ENCODE peak calls at places on chromosomes 7 and 10, in four cellular contexts. I, C, X and T are unnamed samples.
A peak's percentile ranks its signal among the peaks of the same experiment; 100 is the strongest.

GRCh38 chr10:9635691-9636090 is 1382.0 kb upstream of the CELF2 start:
- DNase-seq in X (no peak), C (no peak), I (no peak), T (no peak)

GRCh38 chr10:47025540-47026300 is 114.5 kb downstream of the PTPN20 start:
- DNase-seq in I (no peak), X (no peak), C (no peak), T (peak; percentile 45)

GRCh38 chr10:19003341-19003740 is 45.3 kb upstream of the MALRD1 start:
- DNase-seq in X (no peak), I (no peak), C (no peak), T (no peak)

GRCh38 chr10:131180941-131181855 is 130.3 kb downstream of the TCERG1L start:
- DNase-seq in X (no peak), C (no peak), I (no peak), T (no peak)

GRCh38 chr7:132072165-132072564 is 504.1 kb downstream of the PLXNA4 start:
- DNase-seq in X (no peak), I (no peak), C (no peak), T (no peak)

GRCh38 chr7:95684037-95684436 is 87.7 kb upstream of the PDK4 start:
- DNase-seq in C (no peak), I (no peak), X (no peak), T (no peak)

GRCh38 chr10:99234739-99235468 is 748 bp downstream of the HPSE2 start:
- DNase-seq in X (no peak), C (peak; percentile 7), I (no peak), T (no peak)

GRCh38 chr7:89477991-89478390 is 676.3 kb upstream of the STEAP1 start:
- DNase-seq in C (no peak), I (no peak), X (no peak), T (no peak)

GRCh38 chr10:5977471-5978370 is at the start of gene IL15RA:
- DNase-seq in C (peak; percentile 87), I (no peak), X (peak; percentile 73), T (peak; percentile 88)

GRCh38 chr7:106660862-106661720 is at the start of gene CCDC71L:
- DNase-seq in X (peak; percentile 80), I (peak; percentile 84), C (peak; percentile 96), T (peak; percentile 94)

GRCh38 chr10:108783897-108784296 is 1139.4 kb downstream of the XPNPEP1 start:
- DNase-seq in X (no peak), I (no peak), C (peak; percentile 32), T (no peak)

GRCh38 chr10:124654686-124655085 is 89.5 kb downstream of the FAM53B start:
- DNase-seq in X (no peak), I (no peak), C (no peak), T (no peak)

GRCh38 chr7:30690011-30690410 is 7.8 kb upstream of the CRHR2 start:
- DNase-seq in C (no peak), I (no peak), X (no peak), T (no peak)

GRCh38 chr7:24824896-24825295 is 67.6 kb upstream of the GSDME start:
- DNase-seq in I (no peak), X (no peak), C (no peak), T (no peak)

GRCh38 chr7:13987395-13987794 is 2.1 kb downstream of the ETV1 start:
- DNase-seq in I (no peak), X (no peak), C (no peak), T (no peak)

GRCh38 chr10:24707445-24707844 is 16.2 kb downstream of the ARHGAP21 start:
- DNase-seq in C (no peak), I (no peak), X (no peak), T (no peak)

GRCh38 chr7:109616551-109617069 is 1046.9 kb downstream of the DNAJB9 start:
- DNase-seq in X (no peak), I (no peak), C (no peak), T (no peak)

GRCh38 chr10:43230909-43231522 is 35.8 kb downstream of the RASGEF1A start:
- DNase-seq in C (no peak), X (no peak), I (no peak), T (no peak)

GRCh38 chr10:101193210-101193609 is 36.1 kb downstream of the LBX1 start:
- DNase-seq in X (no peak), I (no peak), C (no peak), T (no peak)

GRCh38 chr10:100368721-100369120 is 21.7 kb downstream of the SCD start:
- DNase-seq in I (no peak), C (no peak), X (no peak), T (no peak)

GRCh38 chr10:69901623-69902505 is 100.2 kb downstream of the COL13A1 start:
- DNase-seq in X (no peak), C (peak; percentile 66), I (no peak), T (no peak)

GRCh38 chr10:132587175-132587574 is 49.6 kb downstream of the INPP5A start:
- DNase-seq in X (no peak), I (no peak), C (no peak), T (no peak)

GRCh38 chr10:78433722-78434535 is 400.3 kb downstream of the RPS24 start:
- DNase-seq in X (no peak), I (no peak), C (no peak), T (no peak)

GRCh38 chr7:120023494-120024167 is 249.3 kb upstream of the KCND2 start:
- DNase-seq in C (no peak), I (no peak), X (no peak), T (no peak)

GRCh38 chr7:152760384-152761115 is 998 bp downstream of the ACTR3B start:
- DNase-seq in I (no peak), C (no peak), X (no peak), T (no peak)

GRCh38 chr10:104429834-104430233 is 76.2 kb downstream of the CFAP58 start:
- DNase-seq in I (no peak), X (no peak), C (no peak), T (no peak)

GRCh38 chr7:29328811-29329210 is 134.2 kb downstream of the CHN2 start:
- DNase-seq in X (no peak), C (no peak), I (no peak), T (no peak)

GRCh38 chr7:155963356-155963755 is 151.1 kb upstream of the SHH start:
- DNase-seq in I (no peak), C (no peak), X (no peak), T (peak; percentile 47)

GRCh38 chr10:79088176-79088575 is 19.4 kb downstream of the ZMIZ1 start:
- DNase-seq in I (no peak), X (no peak), C (peak; percentile 70), T (peak; percentile 80)

GRCh38 chr7:156751319-156751718 is 110.7 kb downstream of the RNF32 start:
- DNase-seq in I (peak; percentile 17), X (no peak), C (no peak), T (no peak)

DNA sequence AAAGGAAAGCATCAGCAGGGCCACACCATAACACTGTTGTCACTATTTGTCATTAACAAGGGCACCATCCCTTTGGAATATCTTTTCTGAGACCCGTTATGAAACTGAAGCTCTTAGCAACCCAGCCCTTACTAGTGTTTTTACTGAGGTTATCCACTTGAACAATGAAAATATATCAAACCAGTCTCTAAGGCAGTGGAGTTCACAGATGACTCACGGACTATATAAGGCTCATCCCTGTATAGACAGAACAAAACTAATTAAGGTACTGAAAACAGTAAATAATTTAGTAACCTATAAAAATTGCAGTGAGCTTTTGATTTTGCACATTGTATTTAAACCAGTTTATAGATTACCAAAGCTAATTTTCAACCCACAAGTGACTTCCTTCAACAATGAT is 196.0 kb downstream of the ELAPOR2 start:
- DNase-seq in X (no peak), C (no peak), I (no peak), T (no peak)
- TF ChIP-seq CTCF in X (no peak), C (no peak), I (no peak), T (no peak)

GRCh38 chr10:44977287-44978212 is 1.1 kb downstream of the DEPP1 start:
- DNase-seq in I (no peak), C (no peak), X (no peak), T (no peak)

GRCh38 chr10:44979281-44980181 is 922 bp upstream of the DEPP1 start:
- DNase-seq in C (no peak), I (no peak), X (no peak), T (no peak)

GRCh38 chr10:44978570-44979280 is at the start of gene DEPP1:
- DNase-seq in I (peak; percentile 24), X (no peak), C (peak; percentile 98), T (peak; percentile 87)

GRCh38 chr10:44976352-44977198 is 2.0 kb downstream of the DEPP1 start:
- DNase-seq in X (no peak), I (no peak), C (no peak), T (no peak)

GRCh38 chr10:44978213-44978569 is 418 bp downstream of the DEPP1 start:
- DNase-seq in X (no peak), C (no peak), I (no peak), T (no peak)
- H3K4me3 ChIP-seq in X (no peak overlapping the region), C (peak overlapping the region; percentile 19), I (peak overlapping the region; percentile 28), T (peak overlapping the region; percentile 49)

DNA sequence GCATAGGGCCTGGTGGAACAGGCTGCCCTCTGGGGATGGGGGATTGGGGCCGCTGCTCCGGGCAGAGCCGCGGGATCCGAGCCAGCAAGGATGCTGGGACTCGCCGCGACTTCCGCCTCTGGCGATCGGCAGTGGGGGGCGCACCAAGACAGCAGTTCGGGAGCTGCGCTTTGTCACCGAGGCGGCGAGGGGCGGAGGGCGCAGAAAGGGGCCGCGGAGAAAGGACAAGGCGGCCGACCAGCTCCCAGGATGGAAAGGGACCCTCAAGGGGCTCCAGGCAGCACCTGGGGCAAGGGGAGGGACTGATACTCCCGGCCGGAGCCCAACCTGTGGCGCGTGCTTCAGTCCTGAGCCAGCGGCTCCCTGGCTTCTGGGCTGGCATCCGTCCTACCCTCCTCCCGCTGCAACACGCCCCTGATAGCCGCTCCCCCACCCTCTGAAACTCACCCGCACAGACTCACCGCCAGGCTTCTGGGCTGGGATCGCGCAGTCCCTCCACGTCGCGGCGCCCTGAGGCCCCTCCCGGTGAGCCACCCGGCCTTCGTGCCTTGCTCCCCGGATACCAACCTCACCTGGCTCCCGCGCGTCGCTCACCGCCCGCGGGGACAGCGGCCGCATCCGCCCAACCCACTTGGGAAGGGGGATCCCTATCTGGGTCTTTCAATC is 7.1 kb upstream of the EVX1 start:
- DNase-seq in C (peak; percentile 79), I (no peak), X (no peak), T (no peak)
- TF ChIP-seq CTCF in C (peak; percentile 25), I (peak; percentile 56), X (no peak), T (no peak)

DNA sequence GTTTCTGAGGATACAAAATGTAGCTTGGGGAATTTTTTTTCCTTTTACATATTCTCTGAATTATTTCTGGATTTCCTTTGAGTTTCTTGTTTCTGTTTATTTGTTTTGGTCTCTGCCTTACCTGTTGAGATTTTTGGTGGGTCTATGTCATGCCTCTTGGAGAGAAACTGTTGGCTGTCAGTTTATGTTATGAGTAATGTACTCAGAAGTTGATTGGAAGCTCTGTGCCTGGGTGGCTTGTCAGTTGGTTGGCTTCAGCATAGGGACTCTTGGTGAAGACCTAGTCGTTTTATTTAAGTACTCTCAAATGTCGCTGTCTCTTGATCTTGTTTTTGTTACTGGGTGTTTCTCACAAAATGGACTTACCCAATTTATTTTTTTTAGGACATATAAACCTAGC is 132.4 kb downstream of the CDK14 start:
- DNase-seq in C (no peak), X (no peak), I (no peak), T (no peak)
- H3K4me3 ChIP-seq in C (no peak overlapping the region), X (no peak overlapping the region), I (no peak overlapping the region), T (no peak overlapping the region)